ENCODE peak calls at places on chromosomes 16 and 17, in ten cellular contexts. M is stimulated activated CD8-positive, alpha-beta memory T cell treated with anti-CD3 and anti-CD28 coated beads, Interleukin-4, amount 100 ng/mL, for 1 hour; C is choroid plexus epithelial cell; Y is mucosa of gallbladder; I is vagina; U is uterus; V is HEK293T; N is GM23248; T is fibroblast of the conjunctiva; P is stimulated activated CD4-positive, alpha-beta T cell treated with anti-CD3 and anti-CD28 coated beads, Interleukin-4, amount 100 ng/mL, for 4 hours. X is an unnamed sample.

GRCh38 chr16:57469046-57469445 is 6.6 kb downstream of the POLR2C start:
- DNase-seq in I (no peak), T (no peak), Y (no peak), U (no peak), P (no peak), V (no peak), C (no peak), M (no peak), N (no peak), X (no peak)

GRCh38 chr17:8606415-8606814 is 24.1 kb downstream of the MYH10 start:
- DNase-seq in U (no peak), V (no peak), I (no peak), T (no peak), M (no peak), P (no peak), C (no peak), N (peak), Y (no peak), X (no peak)

GRCh38 chr16:84408314-84408690 is 40.0 kb downstream of the ATP2C2 start:
- DNase-seq in P (no peak), I (no peak), V (no peak), Y (no peak), C (no peak), M (no peak), U (no peak), N (no peak), T (no peak), X (no peak)

GRCh38 chr17:55634702-55635101 is 88.0 kb downstream of the TMEM100 start:
- DNase-seq in P (no peak), M (no peak), Y (no peak), T (no peak), C (peak), I (no peak), N (no peak), V (no peak), U (no peak), X (no peak)

GRCh38 chr16:15966420-15967222 is 17.2 kb downstream of the ABCC1 start:
- DNase-seq in M (no peak), P (no peak), C (peak), T (no peak), U (no peak), N (peak), V (no peak), Y (no peak), I (no peak), X (peak)

GRCh38 chr17:71572343-71572742 is 548.5 kb upstream of the SOX9 start:
- DNase-seq in N (no peak), I (no peak), T (no peak), V (no peak), C (no peak), P (no peak), M (no peak), Y (no peak), U (no peak), X (no peak)

GRCh38 chr16:83439412-83439811 is 368.4 kb upstream of the HSBP1 start:
- DNase-seq in C (no peak), T (no peak), U (no peak), P (no peak), N (no peak), Y (no peak), V (no peak), I (no peak), M (no peak), X (no peak)

GRCh38 chr17:34797724-34798123 is 163.5 kb downstream of the CCT6B start:
- DNase-seq in U (no peak), N (peak), I (no peak), P (no peak), V (peak), C (peak), M (no peak), T (no peak), Y (peak), X (no peak)

GRCh38 chr17:2071421-2072281 is 16.7 kb downstream of the HIC1 start:
- DNase-seq in V (no peak), N (peak), U (peak), Y (peak), C (peak), T (no peak), M (no peak), P (no peak), I (no peak), X (no peak)

GRCh38 chr17:17641621-17642409 is 39.4 kb upstream of the RAI1 start:
- DNase-seq in M (peak), U (peak), I (no peak), N (peak), Y (peak), T (peak), C (peak), V (peak), P (peak), X (no peak)

GRCh38 chr16:57304169-57305061 is 19.9 kb upstream of the PLLP start:
- DNase-seq in Y (peak), N (peak), T (peak), U (peak), I (no peak), V (no peak), C (peak), P (no peak), M (no peak), X (no peak)

GRCh38 chr16:11395949-11396240 is 50.6 kb downstream of the RMI2 start:
- DNase-seq in C (no peak), N (no peak), P (no peak), Y (no peak), T (no peak), V (no peak), U (no peak), M (no peak), I (no peak), X (no peak)